ENCODE peak calls at places on chromosome 2, in five cellular contexts. I is Caco-2, B is neural progenitor cell, S is fibroblast of lung, E is HCT116. R is an unnamed sample.

GRCh38 chr2:50648031-50648430 is 383.9 kb downstream of the NRXN1 start:
- DNase-seq in I (no peak), B (no peak), E (no peak), S (peak), R (no peak)

GRCh38 chr2:97983698-97984097 is 12.1 kb downstream of the TMEM131 start:
- DNase-seq in E (no peak), I (no peak), B (no peak), S (no peak), R (no peak)

GRCh38 chr2:128325665-128326181 is 7.1 kb upstream of the HS6ST1 start:
- DNase-seq in S (no peak), I (no peak), E (no peak), B (no peak), R (no peak)

GRCh38 chr2:70525032-70525431 is 28.6 kb downstream of the TGFA start:
- DNase-seq in I (no peak), S (peak), B (no peak), E (peak), R (no peak)

GRCh38 chr2:240277073-240277806 is 136.8 kb upstream of the OTOS start:
- DNase-seq in B (no peak), I (no peak), S (peak), E (no peak), R (no peak)

GRCh38 chr2:151060334-151060733 is 201.3 kb downstream of the RBM43 start:
- DNase-seq in S (no peak), E (no peak), B (no peak), I (no peak), R (no peak)

GRCh38 chr2:16294791-16295190 is 354.4 kb downstream of the MYCN start:
- DNase-seq in E (no peak), I (no peak), S (no peak), B (no peak), R (no peak)

GRCh38 chr2:159030674-159031380 is 62.4 kb downstream of the TANC1 start:
- DNase-seq in I (peak), S (peak), E (peak), B (peak), R (no peak)

GRCh38 chr2:54591551-54591950 is 131.9 kb upstream of the EML6 start:
- DNase-seq in E (no peak), B (no peak), I (no peak), S (no peak), R (no peak)

GRCh38 chr2:2564300-2565085 is 233.4 kb upstream of the MYT1L start:
- DNase-seq in B (peak), S (no peak), I (no peak), E (no peak), R (no peak)

GRCh38 chr2:190979906-190980629 is 33.9 kb downstream of the STAT1 start:
- DNase-seq in S (peak), E (no peak), B (no peak), I (peak), R (no peak)

GRCh38 chr2:237888389-237888788 is 29.0 kb downstream of the RAMP1 start:
- DNase-seq in I (no peak), S (peak), B (no peak), E (no peak), R (no peak)

GRCh38 chr2:168545439-168546082 is 89.5 kb downstream of the CERS6 start:
- DNase-seq in S (peak), B (peak), E (peak), I (no peak), R (peak)

GRCh38 chr2:1055014-1055595 is 104.5 kb downstream of the SNTG2 start:
- DNase-seq in S (peak), E (no peak), I (no peak), B (no peak), R (no peak)

GRCh38 chr2:39620067-39620466 is 45.6 kb upstream of the TMEM178A start:
- DNase-seq in S (peak), I (no peak), E (no peak), B (no peak), R (peak)

GRCh38 chr2:109611467-109612095 is 2.2 kb downstream of the SEPTIN10 start:
- DNase-seq in I (no peak), E (no peak), S (peak), B (no peak), R (no peak)

GRCh38 chr2:241041557-241042158 is 43.2 kb downstream of the SNED1 start:
- DNase-seq in I (no peak), B (no peak), S (no peak), E (no peak), R (no peak)

GRCh38 chr2:188902906-188903305 is 71.3 kb upstream of the COL3A1 start:
- DNase-seq in E (no peak), S (peak), B (no peak), I (no peak), R (no peak)

GRCh38 chr2:1482981-1483380 is 69.7 kb downstream of the TPO start:
- DNase-seq in E (no peak), B (no peak), S (no peak), I (no peak), R (no peak)

GRCh38 chr2:127185093-127185492 is 35.0 kb downstream of the CYP27C1 start:
- DNase-seq in E (no peak), I (no peak), S (no peak), B (no peak), R (no peak)

GRCh38 chr2:26456701-26457224 is 21.2 kb downstream of the OTOF start:
- DNase-seq in E (no peak), I (peak), B (no peak), S (no peak), R (no peak)

GRCh38 chr2:176656055-176656775 is 387.0 kb downstream of the MTX2 start:
- DNase-seq in I (no peak), S (no peak), B (no peak), E (no peak), R (no peak)

GRCh38 chr2:33765122-33765521 is 166.0 kb upstream of the FAM98A start:
- DNase-seq in S (no peak), E (no peak), B (peak), I (no peak), R (no peak)

GRCh38 chr2:229313591-229313990 is 42.5 kb upstream of the PID1 start:
- DNase-seq in S (peak), B (no peak), E (no peak), I (no peak), R (peak)

GRCh38 chr2:47559079-47559684 is 156.2 kb downstream of the MSH2 start:
- DNase-seq in S (peak), E (no peak), I (peak), B (peak), R (no peak)

GRCh38 chr2:145194671-145195070 is 674.8 kb upstream of the ZEB2 start:
- DNase-seq in B (no peak), S (no peak), E (no peak), I (no peak), R (no peak)

GRCh38 chr2:223587301-223587700 is 14.9 kb downstream of the SCG2 start:
- DNase-seq in I (no peak), B (no peak), E (no peak), S (peak), R (no peak)

GRCh38 chr2:60551241-60552095 is 2.0 kb downstream of the BCL11A start:
- DNase-seq in B (peak), S (peak), I (no peak), E (no peak), R (no peak)

GRCh38 chr2:32865399-32866068 is 81.2 kb upstream of the LTBP1 start:
- DNase-seq in S (peak), B (no peak), I (no peak), E (peak), R (no peak)

GRCh38 chr2:74528600-74529356 is 728 bp downstream of the AUP1 start:
- DNase-seq in S (no peak), I (no peak), B (no peak), E (no peak), R (no peak)
- TF ChIP-seq CTCF in S (no peak), I (no peak), B (no peak), E (peak), R (no peak)

GRCh38 chr2:220648628-220649027 is 923.5 kb downstream of the EPHA4 start:
- DNase-seq in E (no peak), I (no peak), B (no peak), S (no peak), R (no peak)
- H3K4me3 ChIP-seq in E (no peak), I (no peak), B (no peak), S (no peak), R (no peak)

DNA sequence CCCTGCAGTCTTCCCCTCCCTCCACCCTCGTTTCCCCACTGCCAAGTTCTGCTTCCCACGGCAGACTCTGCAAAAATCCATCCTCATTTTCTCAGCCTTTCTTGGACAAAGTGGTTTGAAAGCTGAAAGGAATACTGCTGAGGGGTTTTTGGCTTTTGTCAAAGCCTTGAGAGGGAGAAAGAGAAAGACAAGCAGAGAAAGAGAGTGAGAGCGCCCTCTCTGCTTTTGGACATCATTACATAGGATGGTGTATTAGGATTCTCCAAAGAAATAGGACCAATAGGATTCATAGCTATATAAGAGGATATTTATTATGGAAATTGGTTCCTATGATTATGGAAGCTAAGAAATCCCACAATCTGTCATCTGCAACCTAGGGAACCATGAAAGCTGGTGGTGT is 455.9 kb upstream of the SOX11 start:
- DNase-seq in B (peak), S (no peak), I (no peak), E (no peak), R (no peak)
- TF ChIP-seq CTCF in B (peak), S (no peak), I (no peak), E (no peak), R (no peak)

DNA sequence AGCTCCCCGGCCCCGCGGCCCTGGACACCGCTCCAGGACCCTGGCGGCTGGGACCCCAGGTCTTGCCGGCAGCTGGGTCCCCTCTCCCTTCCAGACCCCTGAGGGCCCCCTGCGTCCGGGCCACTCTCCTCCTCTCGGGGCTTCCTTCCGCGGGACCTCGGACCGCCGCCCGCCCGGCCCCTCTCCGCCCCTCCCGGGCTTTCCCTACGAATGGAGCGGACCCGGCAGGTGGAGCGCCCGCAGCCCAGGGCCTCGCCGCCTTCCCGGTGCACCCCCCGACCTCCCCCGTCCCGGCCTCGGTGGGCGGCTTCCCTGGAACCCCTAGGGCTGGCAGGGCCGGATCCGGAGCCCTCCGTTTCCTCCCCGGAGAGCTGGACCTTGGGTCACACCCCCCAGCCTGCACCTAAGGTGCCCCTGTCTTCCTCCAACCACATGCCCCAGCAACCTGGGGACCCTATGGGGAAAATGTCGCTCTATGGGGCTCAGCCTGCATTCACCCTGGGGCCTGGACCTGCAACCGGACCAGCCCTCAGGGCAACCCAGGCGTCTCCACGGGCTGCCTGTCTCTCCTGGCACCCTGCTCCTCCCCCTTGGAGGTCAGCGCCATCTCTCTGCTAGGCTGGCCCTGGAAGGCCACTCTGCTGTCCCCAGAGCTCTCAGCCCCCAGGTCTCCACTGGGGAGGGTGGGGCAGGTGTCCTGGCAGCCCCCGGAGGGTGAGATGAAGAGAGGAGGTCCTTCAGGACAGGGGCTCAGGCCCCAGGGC is 730 bp downstream of the B3GNT7 start:
- DNase-seq in B (no peak), E (no peak), I (no peak), S (no peak), R (no peak)
- H3K4me3 ChIP-seq in B (peak), E (peak), I (peak), S (no peak), R (no peak)

GRCh38 chr2:226490172-226490571 is 309.4 kb downstream of the IRS1 start:
- DNase-seq in B (no peak), S (peak), I (no peak), E (no peak), R (no peak)
- TF ChIP-seq CTCF in B (no peak), S (no peak), I (no peak), E (no peak), R (no peak)

DNA sequence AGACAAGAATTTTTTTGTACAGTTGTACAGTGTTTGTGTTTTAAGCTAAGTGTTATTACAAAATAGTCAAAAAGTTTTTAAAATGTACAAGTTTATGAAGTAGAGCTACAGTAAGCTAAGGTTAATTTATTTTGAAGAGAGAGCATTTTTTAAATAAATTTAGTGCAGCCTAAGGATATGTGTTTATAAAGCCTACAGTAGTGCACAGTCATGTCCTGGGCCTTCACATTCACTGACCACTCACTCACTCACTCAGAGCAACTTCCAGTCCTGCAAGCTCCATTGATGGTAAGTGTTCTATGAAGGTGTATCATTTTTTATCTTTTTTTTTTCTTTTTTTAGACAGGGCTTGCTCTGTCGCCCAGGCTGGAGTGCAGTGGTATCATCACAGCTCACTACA is 44.2 kb downstream of the SFXN5 start:
- DNase-seq in S (no peak), I (no peak), E (no peak), B (no peak), R (no peak)
- H3K4me3 ChIP-seq in S (no peak), I (no peak), E (no peak), B (no peak), R (no peak)

R was measured in HFF-Myc.